ENCODE peak calls at places on chromosome 14, in four cellular contexts. J, O, M and Z are unnamed samples.

GRCh38 chr14:91754819-91755218 is 22.9 kb upstream of the CATSPERB start:
- DNase-seq in J (no peak), O (no peak), M (peak), Z (no peak)

GRCh38 chr14:100103261-100104005 is 38.2 kb downstream of the EVL start:
- DNase-seq in J (no peak), O (no peak), M (peak), Z (no peak)

GRCh38 chr14:41925409-41925808 is 318.7 kb downstream of the LRFN5 start:
- DNase-seq in J (peak), O (peak), M (peak), Z (no peak)

GRCh38 chr14:49623941-49624806 is 3.6 kb downstream of the MGAT2 start:
- DNase-seq in J (no peak), O (no peak), M (no peak), Z (no peak)

GRCh38 chr14:92549853-92550244 is 36.3 kb downstream of the RIN3 start:
- DNase-seq in J (no peak), O (no peak), M (peak), Z (no peak)

GRCh38 chr14:55884819-55885218 is 233.4 kb upstream of the PELI2 start:
- DNase-seq in J (no peak), O (peak), M (no peak), Z (no peak)

GRCh38 chr14:42047421-42048045 is 440.9 kb downstream of the LRFN5 start:
- DNase-seq in J (no peak), O (no peak), M (peak), Z (no peak)

GRCh38 chr14:101875041-101875725 is 89.2 kb upstream of the DYNC1H1 start:
- DNase-seq in J (no peak), O (no peak), M (no peak), Z (no peak)

GRCh38 chr14:79294506-79294905 is 916.8 kb downstream of the DIO2 start:
- DNase-seq in J (no peak), O (no peak), M (peak), Z (no peak)

GRCh38 chr14:36223558-36223957 is 47.0 kb upstream of the PTCSC3 start:
- DNase-seq in J (no peak), O (no peak), M (no peak), Z (no peak)

GRCh38 chr14:36224176-36224575 is 47.7 kb upstream of the PTCSC3 start:
- DNase-seq in J (no peak), O (no peak), M (no peak), Z (no peak)

GRCh38 chr14:36222952-36223468 is 46.5 kb upstream of the PTCSC3 start:
- DNase-seq in J (no peak), O (no peak), M (peak), Z (no peak)

GRCh38 chr14:36222337-36222736 is 45.8 kb upstream of the PTCSC3 start:
- DNase-seq in J (no peak), O (no peak), M (no peak), Z (no peak)

DNA sequence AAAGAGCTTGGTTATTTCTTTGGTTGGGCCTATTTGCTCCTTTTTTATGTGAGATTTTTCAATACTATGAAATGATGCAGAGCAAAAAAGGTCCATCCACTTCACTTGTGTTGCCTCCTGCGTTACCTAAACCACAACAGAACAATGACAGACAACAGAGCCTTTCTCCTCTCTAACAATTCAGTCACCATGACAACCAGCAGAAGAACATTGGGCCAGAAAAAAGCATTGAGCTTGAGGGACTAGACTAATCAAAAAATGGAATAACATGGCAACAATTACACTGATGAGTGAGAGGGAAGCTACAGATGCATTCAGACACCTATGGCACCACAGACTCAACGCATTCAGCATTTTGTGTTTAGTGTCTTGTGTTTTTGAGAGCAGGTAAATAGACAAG is 44.6 kb upstream of the PTCSC3 start:
- DNase-seq in J (no peak), O (no peak), M (no peak), Z (no peak)
- H3K4me3 ChIP-seq in J (no peak), O (no peak), M (no peak), Z (no peak)

GRCh38 chr14:73236157-73236556 is 1.1 kb upstream of the PAPLN start:
- DNase-seq in J (no peak), O (no peak), M (no peak), Z (no peak)

GRCh38 chr14:73237219-73237785 is at the start of gene PAPLN:
- DNase-seq in J (peak), O (no peak), M (peak), Z (no peak)

GRCh38 chr14:73235531-73236155 is 1.7 kb upstream of the PAPLN start:
- DNase-seq in J (peak), O (no peak), M (peak), Z (no peak)

GRCh38 chr14:73237786-73238261 is 518 bp downstream of the PAPLN start:
- DNase-seq in J (peak), O (no peak), M (no peak), Z (no peak)

DNA sequence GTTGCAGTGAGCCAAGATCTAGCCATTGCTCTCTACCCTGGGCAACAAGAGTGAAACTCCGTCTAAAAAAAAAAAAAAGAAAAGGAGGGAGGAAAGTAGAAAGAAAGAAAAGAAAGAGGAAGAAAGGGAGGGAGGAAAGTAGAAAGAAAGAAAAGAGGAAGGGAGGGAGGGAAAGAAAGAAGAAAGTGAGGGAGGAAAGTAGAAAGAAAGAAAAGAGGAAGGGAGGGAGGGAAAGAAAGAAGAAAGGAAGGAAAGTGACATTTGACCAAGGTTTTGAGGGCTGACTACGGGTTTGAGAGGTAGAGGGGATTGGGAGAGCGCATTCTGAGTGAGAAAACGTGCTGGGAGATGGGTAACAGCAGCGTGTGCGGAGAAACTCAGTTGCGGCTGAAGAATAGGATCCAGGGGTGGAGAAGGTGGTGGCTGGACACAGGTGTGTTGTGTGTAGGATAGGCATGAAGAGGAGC is 521 bp upstream of the PAPLN start:
- DNase-seq in J (no peak), O (no peak), M (no peak), Z (no peak)
- H3K4me3 ChIP-seq in J (peak), O (no peak), M (no peak), Z (no peak)

DNA sequence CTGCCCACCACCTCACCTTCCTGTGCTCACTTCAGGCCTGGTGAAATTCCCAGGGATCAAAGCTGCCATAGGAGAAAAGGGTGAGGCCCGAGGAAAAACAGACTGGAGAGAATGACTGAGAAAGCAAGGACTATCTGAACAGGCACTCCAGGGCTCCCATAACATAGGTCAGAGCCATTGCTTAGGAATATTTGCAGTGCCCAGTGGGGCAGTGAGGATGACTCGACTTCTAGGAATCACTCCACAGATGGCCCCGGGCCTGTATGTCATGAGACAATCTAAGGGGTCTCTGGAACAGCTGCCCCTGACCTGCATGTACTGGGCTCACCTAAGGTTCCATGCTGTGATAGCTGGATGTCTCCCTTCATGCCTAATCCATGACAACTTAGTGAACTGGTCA is 51.6 kb downstream of the GPHB5 start:
- DNase-seq in J (no peak), O (no peak), M (no peak), Z (no peak)
- H3K4me3 ChIP-seq in J (no peak), O (no peak), M (no peak), Z (no peak)

GRCh38 chr14:95500772-95501401 is 15.6 kb downstream of the SYNE3 start:
- DNase-seq in J (no peak), O (peak), M (peak), Z (no peak)

GRCh38 chr14:95504135-95505029 is 12.1 kb downstream of the SYNE3 start:
- DNase-seq in J (no peak), O (no peak), M (peak), Z (no peak)

GRCh38 chr14:95503365-95504134 is 12.9 kb downstream of the SYNE3 start:
- DNase-seq in J (no peak), O (no peak), M (no peak), Z (no peak)

GRCh38 chr14:95500201-95500681 is 16.2 kb downstream of the SYNE3 start:
- DNase-seq in J (no peak), O (no peak), M (no peak), Z (no peak)

DNA sequence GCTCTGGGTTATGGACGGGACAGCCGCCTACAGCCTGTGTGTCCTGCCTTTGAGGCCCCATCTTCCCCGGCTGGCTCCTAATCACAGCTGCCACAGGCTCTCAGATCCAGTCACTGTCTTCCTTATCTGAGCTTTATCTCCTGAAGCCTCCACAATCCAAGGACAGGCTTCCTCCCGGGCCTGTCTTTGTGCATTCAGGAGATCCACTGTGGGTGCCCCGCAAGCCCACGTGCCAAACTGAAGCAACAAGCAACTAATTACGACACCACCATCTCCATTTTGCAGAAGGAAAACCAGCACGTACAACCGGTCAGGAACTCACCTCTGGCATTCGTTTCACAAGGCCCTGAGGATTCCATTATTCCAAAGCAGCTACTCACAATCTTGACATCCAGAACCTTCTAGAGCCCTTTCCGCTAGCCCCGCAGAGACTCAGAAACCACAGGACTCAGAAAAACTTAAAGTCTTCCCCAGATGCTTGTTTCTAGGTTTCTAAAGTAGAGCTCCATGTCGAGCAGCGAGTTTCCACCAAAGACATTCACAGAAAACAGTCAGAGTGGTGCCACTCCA is 14.0 kb downstream of the SYNE3 start:
- DNase-seq in J (no peak), O (no peak), M (no peak), Z (no peak)
- H3K4me3 ChIP-seq in J (no peak), O (no peak), M (no peak), Z (no peak)

DNA sequence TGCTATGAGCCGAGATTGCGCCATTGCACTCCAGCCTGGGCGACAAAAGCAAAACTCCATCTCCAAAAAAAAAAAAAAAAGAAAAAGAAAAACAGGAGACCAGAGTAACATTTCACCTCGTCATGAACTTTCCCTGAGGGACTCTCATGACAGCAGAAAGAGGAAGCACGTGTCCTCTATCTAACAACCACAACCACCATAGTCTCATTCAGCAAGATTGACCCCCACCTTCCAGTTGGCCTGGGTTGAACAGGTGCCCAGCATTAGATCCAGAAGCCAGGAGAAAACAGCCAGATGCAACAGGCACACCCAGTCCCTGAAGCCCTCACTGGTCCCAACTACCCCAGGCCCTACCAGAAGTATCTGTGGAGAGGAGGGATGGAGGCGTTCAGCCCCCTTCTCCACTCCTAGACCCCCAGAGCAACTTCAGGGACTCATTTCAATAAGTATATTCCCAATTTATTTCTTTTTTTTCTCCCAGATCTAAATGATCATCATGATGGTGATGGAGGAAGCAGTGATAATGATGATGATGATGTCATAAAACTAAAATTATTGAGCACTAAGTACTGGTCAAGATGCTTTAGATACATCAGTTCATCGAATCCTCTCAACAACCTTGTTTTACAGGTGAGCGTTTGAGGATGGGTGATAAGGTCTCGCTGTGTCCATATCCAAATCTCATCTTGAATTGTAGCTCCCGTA is 235.0 kb downstream of the EFCAB11 start:
- DNase-seq in J (no peak), O (no peak), M (no peak), Z (no peak)
- H3K4me3 ChIP-seq in J (no peak), O (no peak), M (no peak), Z (no peak)

GRCh38 chr14:22096511-22096890 is 422.9 kb upstream of the OR4E1 start:
- DNase-seq in J (no peak), O (no peak), M (no peak), Z (no peak)
- H3K4me3 ChIP-seq in J (no peak), O (no peak), M (no peak), Z (peak)